ENCODE peak calls at places on chromosomes 16 and 17, in six cellular contexts. U, L, J, M, P and G are unnamed samples.

GRCh38 chr16:81696136-81696958 is 82.7 kb upstream of the PLCG2 start:
- DNase-seq in U (no peak), L (no peak), J (no peak), M (no peak), P (no peak), G (no peak)

GRCh38 chr17:77734371-77735050 is 224.0 kb upstream of the TNRC6C start:
- DNase-seq in U (peak), L (peak), J (no peak), M (peak), P (no peak), G (peak)

GRCh38 chr17:59840908-59841666 is 51.7 kb downstream of the TUBD1 start:
- DNase-seq in U (no peak), L (no peak), J (no peak), M (peak), P (no peak), G (peak)

GRCh38 chr17:56085576-56086267 is 67.6 kb upstream of the ANKFN1 start:
- DNase-seq in U (no peak), L (no peak), J (no peak), M (peak), P (no peak), G (no peak)

GRCh38 chr16:73285336-73285735 is 237.4 kb upstream of the ZFHX3 start:
- DNase-seq in U (no peak), L (no peak), J (no peak), M (no peak), P (no peak), G (no peak)

GRCh38 chr17:80941171-80941570 is 50.5 kb upstream of the CHMP6 start:
- DNase-seq in U (no peak), L (no peak), J (no peak), M (no peak), P (no peak), G (no peak)

GRCh38 chr17:3896108-3897099 is 3.6 kb upstream of the CAMKK1 start:
- DNase-seq in U (no peak), L (no peak), J (peak), M (no peak), P (no peak), G (no peak)

GRCh38 chr16:49491736-49492089 is 118.1 kb downstream of the C16orf78 start:
- DNase-seq in U (no peak), L (peak), J (no peak), M (no peak), P (no peak), G (no peak)

GRCh38 chr16:4350787-4351659 is at the start of gene PAM16:
- DNase-seq in U (peak), L (peak), J (peak), M (peak), P (peak), G (peak)
- TF ChIP-seq CTCF in U (no peak), L (peak), J (peak), M (no peak), P (no peak), G (peak)

DNA sequence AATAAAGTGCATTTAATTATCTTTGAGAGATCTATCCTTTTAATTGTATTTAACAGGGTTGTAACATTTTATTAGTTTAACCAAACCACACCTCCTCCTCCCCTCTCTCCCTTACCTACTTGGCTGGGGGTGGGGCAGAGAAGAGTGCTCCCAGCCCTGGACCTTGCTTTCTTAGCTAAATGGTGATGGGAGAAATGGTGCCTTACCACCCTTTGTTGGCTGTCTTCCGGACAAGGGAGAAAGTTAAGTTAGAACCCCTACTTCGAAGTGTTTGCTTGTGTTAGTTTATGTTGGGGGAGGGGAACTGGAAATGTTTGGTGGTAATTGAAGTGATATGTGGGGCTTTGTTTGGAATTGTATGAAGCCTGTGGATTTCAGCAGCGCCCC is 3.9 kb downstream of the FZD2 start:
- DNase-seq in U (no peak), L (no peak), J (no peak), M (no peak), P (no peak), G (no peak)
- H3K4me3 ChIP-seq in U (no peak), L (no peak), J (no peak), M (no peak), P (no peak), G (peak)

GRCh38 chr17:21191698-21192097 is 22.3 kb downstream of the TMEM11 start:
- DNase-seq in U (no peak), L (no peak), J (no peak), M (no peak), P (no peak), G (no peak)

GRCh38 chr17:21190078-21190477 is 23.9 kb downstream of the TMEM11 start:
- DNase-seq in U (no peak), L (no peak), J (no peak), M (no peak), P (no peak), G (no peak)

GRCh38 chr17:21183468-21183867 is 30.5 kb downstream of the TMEM11 start:
- DNase-seq in U (no peak), L (no peak), J (no peak), M (no peak), P (no peak), G (no peak)

GRCh38 chr17:21189361-21189760 is 24.6 kb downstream of the TMEM11 start:
- DNase-seq in U (no peak), L (no peak), J (no peak), M (no peak), P (no peak), G (no peak)

DNA sequence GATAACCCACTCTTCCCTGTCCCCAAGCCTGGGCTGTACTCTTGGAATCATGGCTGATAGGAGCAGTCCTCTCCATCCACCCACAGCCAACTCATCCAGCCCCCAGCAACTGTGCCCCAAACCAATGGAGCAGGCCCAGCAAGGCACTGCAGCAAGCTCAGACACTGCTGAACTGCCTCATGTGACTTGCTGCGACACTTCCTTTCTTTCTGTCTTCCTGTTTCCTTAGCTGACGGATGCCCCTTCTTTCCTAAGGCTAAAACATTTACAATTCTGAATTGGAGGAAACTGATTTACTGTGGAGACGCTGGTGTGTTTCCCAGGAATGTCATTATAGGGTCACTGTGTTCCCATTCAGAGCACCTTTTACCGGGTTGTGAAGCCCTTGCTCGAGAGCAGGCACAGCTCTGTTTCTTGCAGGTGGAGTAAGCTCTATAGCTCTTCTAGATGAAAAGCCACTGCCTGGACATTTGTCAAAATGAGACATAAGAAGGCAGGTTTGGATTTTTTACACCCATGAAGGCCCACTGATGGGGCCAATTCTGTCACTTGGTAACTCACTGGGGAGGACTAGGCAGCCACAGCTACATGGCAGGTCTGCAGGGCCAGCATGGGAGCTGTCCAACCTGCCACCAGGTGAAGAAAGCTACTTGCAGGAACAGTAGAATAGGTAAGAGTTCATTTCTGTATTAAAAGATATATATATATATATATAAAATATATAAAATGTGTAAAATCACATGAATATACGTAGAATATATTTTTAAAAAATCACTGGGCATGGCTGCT is 27.4 kb downstream of the TMEM11 start:
- DNase-seq in U (no peak), L (no peak), J (no peak), M (no peak), P (no peak), G (no peak)
- TF ChIP-seq CTCF in U (no peak), L (no peak), J (no peak), M (no peak), P (no peak), G (no peak)

GRCh38 chr16:1918312-1918889 is at the start of gene HS3ST6:
- DNase-seq in U (no peak), L (no peak), J (no peak), M (no peak), P (no peak), G (no peak)
- H3K4me3 ChIP-seq in U (no peak), L (peak), J (no peak), M (no peak), P (no peak), G (no peak)

GRCh38 chr17:29209073-29209472 is 28.9 kb upstream of the MYO18A start:
- DNase-seq in U (no peak), L (no peak), J (no peak), M (no peak), P (no peak), G (no peak)
- TF ChIP-seq CTCF in U (no peak), L (no peak), J (no peak), M (no peak), P (no peak), G (no peak)

GRCh38 chr16:88343276-88343791 is 39.4 kb upstream of the ZNF469 start:
- DNase-seq in U (no peak), L (no peak), J (no peak), M (no peak), P (no peak), G (no peak)
- H3K4me3 ChIP-seq in U (no peak), L (no peak), J (no peak), M (no peak), P (no peak), G (no peak)